ENCODE peak calls at places on chromosomes 11 and 22, in ten cellular contexts. E, Q, A, N, P, F, T, U, S and V are unnamed samples.

GRCh38 chr11:114819028-114819427 is 140.7 kb downstream of the NXPE2 start:
- DNase-seq in U (no peak), E (no peak), N (no peak), P (no peak), F (no peak), T (no peak), Q (no peak), S (peak), A (no peak), V (no peak)

GRCh38 chr11:35265755-35266454 is 126.9 kb downstream of the CD44 start:
- DNase-seq in U (no peak), F (no peak), Q (no peak), P (no peak), N (no peak), T (no peak), S (no peak), A (no peak), E (no peak), V (no peak)

GRCh38 chr11:125995313-125995712 is 49.5 kb downstream of the VSIG10L2 start:
- DNase-seq in N (no peak), E (no peak), T (no peak), F (no peak), Q (no peak), P (no peak), A (no peak), U (no peak), S (peak), V (peak)

GRCh38 chr22:23219787-23220484 is 39.6 kb downstream of the BCR start:
- DNase-seq in P (no peak), F (no peak), E (peak), T (no peak), N (no peak), A (no peak), S (peak), U (peak), Q (no peak), V (no peak)

GRCh38 chr11:2575611-2576051 is 124.2 kb downstream of the KCNQ1OT1 start:
- DNase-seq in P (no peak), F (no peak), U (no peak), T (peak), Q (peak), N (no peak), A (peak), E (no peak), S (no peak), V (no peak)

GRCh38 chr11:110026823-110027626 is 66.2 kb upstream of the ZC3H12C start:
- DNase-seq in P (no peak), A (no peak), U (no peak), Q (no peak), S (no peak), F (no peak), T (no peak), N (no peak), E (no peak), V (no peak)

GRCh38 chr11:702731-703461 is 3.1 kb upstream of the EPS8L2 start:
- DNase-seq in A (peak), U (no peak), P (no peak), F (no peak), E (no peak), Q (peak), S (no peak), T (no peak), N (no peak), V (no peak)

GRCh38 chr11:126139541-126140091 is 71.8 kb downstream of the RPUSD4 start:
- DNase-seq in N (no peak), P (no peak), S (peak), Q (no peak), A (no peak), F (no peak), E (no peak), U (peak), T (no peak), V (no peak)

GRCh38 chr22:47626428-47627390 is 864.3 kb downstream of the TBC1D22A start:
- DNase-seq in N (no peak), A (no peak), T (no peak), P (peak), U (no peak), F (no peak), S (no peak), Q (no peak), E (no peak), V (no peak)

GRCh38 chr22:40257979-40258378 is 80.3 kb downstream of the TNRC6B start:
- DNase-seq in S (peak), T (no peak), E (no peak), F (no peak), P (no peak), U (no peak), Q (no peak), A (no peak), N (no peak), V (no peak)

DNA sequence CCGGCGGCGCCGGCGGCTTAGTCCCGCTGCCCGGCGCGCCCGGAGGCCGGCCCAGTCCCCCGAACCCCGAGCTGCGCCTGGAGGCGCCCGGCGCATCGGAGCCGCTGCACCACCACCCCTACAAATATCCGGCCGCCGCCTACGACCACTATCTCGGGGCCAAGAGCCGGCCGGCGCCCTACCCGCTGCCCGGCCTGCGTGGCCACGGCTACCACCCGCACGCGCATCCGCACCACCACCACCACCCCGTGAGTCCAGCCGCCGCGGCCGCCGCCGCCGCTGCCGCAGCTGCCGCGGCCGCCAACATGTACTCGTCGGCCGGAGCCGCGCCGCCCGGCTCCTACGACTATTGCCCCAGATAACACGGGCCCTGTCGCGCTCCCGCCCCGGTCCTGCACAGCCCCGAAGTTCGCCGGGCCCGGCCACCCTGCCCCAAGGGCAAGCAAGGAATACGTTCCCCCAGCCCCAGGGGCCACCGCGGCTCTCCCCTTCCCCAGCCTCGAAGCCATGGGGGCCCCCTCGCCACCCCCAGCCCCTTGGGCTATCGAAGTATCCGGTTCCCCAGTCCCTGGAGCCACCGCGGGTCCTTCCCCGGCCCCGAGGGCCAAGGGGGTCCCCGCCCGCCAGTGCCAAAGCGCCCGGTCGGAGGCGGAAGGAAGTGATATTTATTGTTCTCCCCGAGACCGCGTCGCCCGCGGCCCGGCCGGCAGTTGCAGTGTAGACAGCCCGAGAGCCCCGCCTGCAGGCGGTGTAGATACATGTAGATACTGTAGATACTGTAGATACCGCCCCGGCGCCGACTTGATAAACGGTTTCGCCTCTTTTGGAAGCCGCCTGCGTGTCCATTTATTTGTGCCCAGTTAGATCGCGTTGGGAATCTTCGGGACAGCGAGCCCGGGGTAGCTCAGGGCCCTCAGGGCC is 6.2 kb downstream of the TBX1 start:
- DNase-seq in A (no peak), T (peak), E (peak), S (no peak), U (no peak), P (no peak), F (no peak), N (no peak), Q (peak), V (no peak)
- H3K4me3 ChIP-seq in A (peak), T (peak), E (no peak), S (no peak), U (no peak), P (peak), F (no peak), N (peak), Q (peak), V (no peak)

GRCh38 chr11:70568504-70569172 is 170.3 kb downstream of the CTTN start:
- DNase-seq in P (no peak), U (peak), A (peak), E (no peak), N (no peak), F (no peak), Q (no peak), T (peak), S (peak), V (no peak)

GRCh38 chr11:70569173-70569890 is 171.0 kb downstream of the CTTN start:
- DNase-seq in U (no peak), N (no peak), T (peak), S (no peak), Q (no peak), F (no peak), P (no peak), A (no peak), E (no peak), V (no peak)

GRCh38 chr11:70569996-70570692 is 171.8 kb downstream of the CTTN start:
- DNase-seq in U (no peak), P (no peak), E (no peak), T (peak), N (no peak), F (no peak), S (no peak), A (no peak), Q (no peak), V (no peak)

GRCh38 chr11:70566768-70567530 is 168.6 kb downstream of the CTTN start:
- DNase-seq in T (peak), Q (no peak), A (no peak), U (no peak), N (no peak), F (no peak), S (no peak), P (no peak), E (no peak), V (no peak)

GRCh38 chr11:70567680-70568503 is 169.6 kb downstream of the CTTN start:
- DNase-seq in P (no peak), N (no peak), E (no peak), U (peak), Q (no peak), S (peak), F (no peak), T (peak), A (no peak), V (no peak)
- H3K4me3 ChIP-seq in P (peak), N (peak), E (no peak), U (peak), Q (peak), S (peak), F (peak), T (peak), A (peak), V (peak)

GRCh38 chr11:13928566-13929251 is 33.8 kb upstream of the SPON1 start:
- DNase-seq in Q (no peak), F (no peak), E (no peak), A (no peak), S (peak), N (no peak), U (peak), T (no peak), P (no peak), V (no peak)

GRCh38 chr11:13927496-13927895 is 35.0 kb upstream of the SPON1 start:
- DNase-seq in Q (no peak), P (no peak), A (no peak), N (no peak), U (no peak), T (no peak), F (no peak), S (no peak), E (no peak), V (no peak)

GRCh38 chr11:13924801-13925327 is 37.7 kb upstream of the SPON1 start:
- DNase-seq in Q (no peak), E (no peak), P (no peak), N (no peak), F (no peak), U (no peak), T (no peak), A (no peak), S (no peak), V (no peak)

GRCh38 chr11:13923182-13923581 is 39.3 kb upstream of the SPON1 start:
- DNase-seq in F (no peak), E (no peak), U (no peak), S (no peak), T (no peak), N (no peak), Q (no peak), A (no peak), P (peak), V (no peak)

DNA sequence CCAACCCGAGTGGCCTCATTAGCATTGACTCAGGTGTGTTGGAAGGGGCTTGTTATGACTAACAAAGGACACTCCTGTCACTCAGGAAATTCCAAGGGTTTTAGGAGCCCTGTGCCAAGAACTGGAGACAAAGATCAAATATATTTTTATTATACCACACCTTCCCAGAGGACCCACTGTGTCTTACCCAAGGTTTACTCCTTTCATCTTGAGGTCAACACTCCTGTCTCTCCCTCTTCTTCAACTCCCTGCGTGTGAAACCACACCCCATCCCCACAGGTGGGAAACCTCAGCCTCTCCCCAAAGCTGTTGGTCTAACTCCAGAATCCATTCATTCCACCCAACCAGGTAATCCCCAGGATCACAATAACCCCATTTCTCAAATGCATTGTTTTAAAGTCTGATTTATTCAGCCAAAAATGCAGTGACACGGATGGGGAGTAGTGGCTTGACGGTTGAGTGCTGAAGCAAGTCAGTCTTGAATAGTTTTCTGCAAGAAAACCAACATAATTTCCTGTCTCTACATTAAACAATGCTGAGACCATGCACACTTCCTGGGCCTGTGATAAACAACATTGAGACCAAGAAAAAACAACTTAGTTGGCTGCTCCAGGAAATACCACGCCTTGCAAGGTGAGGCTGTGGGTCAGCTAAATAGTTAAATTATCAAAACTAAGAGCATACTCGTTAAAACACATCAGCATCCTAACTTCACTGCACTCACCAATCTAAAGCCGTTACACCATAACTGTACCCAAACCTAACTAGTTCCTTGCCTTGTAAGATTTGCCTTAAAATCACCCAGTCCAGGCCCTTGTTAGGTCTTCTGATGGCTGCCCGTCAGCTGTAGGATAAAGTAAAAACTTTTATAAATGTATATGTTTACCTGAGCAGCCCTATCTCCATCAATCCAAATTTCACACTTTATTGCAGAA is 38.5 kb upstream of the SPON1 start:
- DNase-seq in T (no peak), N (no peak), E (peak), Q (no peak), A (no peak), S (no peak), U (no peak), P (peak), F (no peak), V (no peak)
- H3K4me3 ChIP-seq in T (no peak), N (no peak), E (peak), Q (no peak), A (no peak), S (no peak), U (no peak), P (no peak), F (no peak), V (no peak)

GRCh38 chr22:38455530-38456271 is 702 bp upstream of the KCNJ4 start:
- DNase-seq in Q (no peak), T (no peak), P (no peak), N (no peak), S (no peak), E (no peak), U (no peak), F (no peak), A (no peak), V (no peak)
- H3K4me3 ChIP-seq in Q (no peak), T (peak), P (peak), N (peak), S (no peak), E (peak), U (no peak), F (peak), A (peak), V (peak)

GRCh38 chr22:33918676-33919590 is 1.3 kb downstream of the LARGE1 start:
- DNase-seq in A (no peak), F (no peak), P (no peak), Q (no peak), N (no peak), T (no peak), S (peak), E (no peak), U (no peak), V (no peak)
- H3K4me3 ChIP-seq in A (peak), F (peak), P (peak), Q (peak), N (peak), T (peak), S (peak), E (peak), U (peak), V (peak)